ENCODE peak calls at places on chromosomes 6 and 20, in ten cellular contexts. J is stimulated activated CD4-positive, alpha-beta T cell treated with anti-CD3 and anti-CD28 coated beads, Interleukin-12 subunit alpha, Interleukin-12 subunit beta, amount 100 ng/mL, for 24 hours; Y is ACHN; U is AG04449; E is fibroblast of the aortic adventitia; B is SK-MEL-5; Z is HT-29; A is RKO; Q is substantia nigra; F is GOT3. T is an unnamed sample.

GRCh38 chr6:33410050-33410710 is 634 bp upstream of the PHF1 start:
- DNase-seq in Z (peak), Q (peak), B (peak), J (peak), Y (peak), A (peak), U (peak), F (peak), E (peak), T (peak)

GRCh38 chr20:2709205-2709981 is 16.8 kb downstream of the EBF4 start:
- DNase-seq in Z (no peak), B (no peak), A (no peak), E (no peak), F (no peak), Y (no peak), Q (no peak), J (no peak), U (no peak), T (peak)

GRCh38 chr6:105153676-105154075 is 26.1 kb downstream of the POPDC3 start:
- DNase-seq in U (no peak), Y (no peak), F (no peak), J (no peak), A (no peak), Q (no peak), Z (no peak), B (no peak), E (no peak), T (no peak)

GRCh38 chr6:16295060-16295459 is 56.7 kb downstream of the GMPR start:
- DNase-seq in J (no peak), B (no peak), U (no peak), E (no peak), Z (no peak), Y (no peak), F (no peak), A (no peak), Q (peak), T (no peak)

GRCh38 chr20:8089668-8090067 is 42.4 kb upstream of the PLCB1 start:
- DNase-seq in Q (no peak), Z (no peak), B (no peak), E (no peak), J (no peak), F (no peak), Y (no peak), A (peak), U (no peak), T (no peak)

GRCh38 chr20:1474817-1475603 is 8.4 kb upstream of the NSFL1C start:
- DNase-seq in J (no peak), E (no peak), B (peak), Q (no peak), A (peak), Z (no peak), U (no peak), Y (no peak), F (no peak), T (no peak)

GRCh38 chr6:33733294-33734007 is 13.3 kb downstream of the IP6K3 start:
- DNase-seq in Y (no peak), B (no peak), J (no peak), F (no peak), U (no peak), A (no peak), E (no peak), Q (no peak), Z (no peak), T (no peak)

GRCh38 chr6:56037587-56037986 is 162.2 kb upstream of the BMP5 start:
- DNase-seq in A (no peak), U (no peak), F (no peak), E (peak), J (no peak), Y (no peak), B (no peak), Z (no peak), Q (no peak), T (no peak)

GRCh38 chr20:38935285-38935684 is 9.1 kb downstream of the FAM83D start:
- DNase-seq in Q (no peak), Z (peak), E (peak), F (no peak), Y (peak), B (peak), J (no peak), U (no peak), A (peak), T (no peak)

GRCh38 chr6:46368137-46368536 is 123.1 kb downstream of the RCAN2 start:
- DNase-seq in Z (no peak), F (no peak), A (no peak), J (no peak), E (no peak), B (no peak), Y (no peak), U (no peak), Q (no peak), T (no peak)

GRCh38 chr6:33641144-33641543 is 20.0 kb downstream of the ITPR3 start:
- DNase-seq in Y (no peak), F (no peak), U (no peak), E (no peak), J (no peak), B (no peak), Z (no peak), A (no peak), Q (no peak), T (no peak)

GRCh38 chr20:51097334-51098176 is 74.6 kb upstream of the KCNG1 start:
- DNase-seq in Q (no peak), A (no peak), Z (no peak), U (no peak), Y (no peak), F (no peak), J (no peak), E (no peak), B (no peak), T (no peak)

GRCh38 chr6:31897612-31898199 is at the start of gene EHMT2:
- DNase-seq in A (peak), Z (peak), B (peak), Y (peak), Q (peak), E (peak), U (no peak), J (peak), F (peak), T (peak)

GRCh38 chr6:106974999-106975698 is 620 bp upstream of the CD24 start:
- DNase-seq in A (peak), Q (no peak), Z (peak), J (no peak), E (no peak), B (no peak), Y (peak), U (no peak), F (no peak), T (no peak)

GRCh38 chr20:14069796-14070195 is 74.5 kb downstream of the MACROD2 start:
- DNase-seq in Y (no peak), Z (no peak), U (no peak), B (peak), A (peak), F (no peak), Q (no peak), E (no peak), J (no peak), T (no peak)

GRCh38 chr20:53077373-53078205 is 105.4 kb downstream of the TSHZ2 start:
- DNase-seq in Q (no peak), E (peak), Y (no peak), B (no peak), J (peak), Z (peak), U (no peak), A (no peak), F (no peak), T (no peak)